ENCODE peak calls at places on chromosomes 6 and 20, in eight cellular contexts. T is neural crest cell; B is RPMI8226; F is ACHN; E is left ventricle myocardium superior; U is stomach; P is activated T-helper 1 cell treated with anti-CD3 and anti-CD28 coated beads, Interleukin-12 subunit alpha, Interleukin-12 subunit beta, Interleukin-2, Interleukin-4 antibody, amounts not matched to agents 30 ng/mL and 10 ng/mL and 1 ng/mL, durations not matched to agents 14 hours and 24 hours and 36 hours; K is CD4-positive, alpha-beta T cell. G is an unnamed sample.

GRCh38 chr6:153965996-153966395 is 73.0 kb upstream of the OPRM1 start:
- DNase-seq in F (no peak), U (no peak), E (no peak), P (no peak), T (no peak), K (no peak), B (no peak), G (no peak)

GRCh38 chr6:129110687-129111343 is 227.9 kb downstream of the LAMA2 start:
- DNase-seq in K (no peak), T (no peak), F (no peak), U (no peak), P (no peak), E (no peak), B (no peak), G (no peak)

GRCh38 chr6:12570461-12571030 is 146.0 kb upstream of the PHACTR1 start:
- DNase-seq in E (no peak), B (no peak), P (no peak), K (no peak), F (no peak), U (no peak), T (no peak), G (peak)

GRCh38 chr20:19975901-19976300 is 41.3 kb upstream of the NAA20 start:
- DNase-seq in B (peak), P (no peak), U (peak), E (no peak), F (peak), K (no peak), T (no peak), G (no peak)

GRCh38 chr20:32029561-32029960 is 19.3 kb downstream of the CCM2L start:
- DNase-seq in E (no peak), K (no peak), T (no peak), F (no peak), U (no peak), P (no peak), B (no peak), G (no peak)

GRCh38 chr6:117018771-117019170 is 141.7 kb downstream of the RFX6 start:
- DNase-seq in K (no peak), U (no peak), P (no peak), B (no peak), T (no peak), E (no peak), F (no peak), G (no peak)

GRCh38 chr6:169807219-169807618 is 55.8 kb downstream of the ERMARD start:
- DNase-seq in U (no peak), P (no peak), T (no peak), E (no peak), K (no peak), F (no peak), B (no peak), G (no peak)

GRCh38 chr6:2653369-2654032 is 97.2 kb downstream of the MYLK4 start:
- DNase-seq in F (no peak), E (no peak), U (no peak), K (no peak), T (no peak), B (no peak), P (no peak), G (no peak)

GRCh38 chr6:86856937-86857563 is 80.3 kb upstream of the HTR1E start:
- DNase-seq in E (no peak), P (no peak), U (peak), F (peak), T (peak), B (peak), K (no peak), G (peak)

GRCh38 chr6:161393839-161394364 is 120.0 kb upstream of the AGPAT4 start:
- DNase-seq in P (peak), B (peak), K (peak), U (no peak), T (peak), E (no peak), F (peak), G (peak)

GRCh38 chr6:11211235-11211634 is 21.2 kb downstream of the NEDD9 start:
- DNase-seq in K (no peak), F (no peak), U (no peak), T (no peak), E (no peak), P (no peak), B (no peak), G (no peak)

GRCh38 chr6:56381852-56382251 is 134.5 kb upstream of the COL21A1 start:
- DNase-seq in P (no peak), E (no peak), T (no peak), F (no peak), B (no peak), U (no peak), K (no peak), G (no peak)

GRCh38 chr6:56242343-56242742 is 5.0 kb downstream of the COL21A1 start:
- DNase-seq in F (no peak), T (no peak), E (no peak), B (no peak), K (no peak), U (no peak), P (no peak), G (no peak)

G was measured in cerebellar cortex.